ENCODE peak calls at places on chromosomes 5 and 9, in seven cellular contexts. X is sigmoid colon; V is SJSA1; Q is activated CD4-positive, alpha-beta T cell treated with anti-CD3 and anti-CD28 coated beads, Interleukin-2, amount 10 ng/mL, durations not matched to agents 24 days and 14 days; D is HT1080; B is endothelial cell; R is LoVo. L is an unnamed sample.

GRCh38 chr5:163509288-163510040 is 4.0 kb downstream of the MAT2B start:
- DNase-seq in X (no peak), V (no peak), Q (no peak), D (no peak), B (no peak), R (peak), L (peak)

GRCh38 chr9:27355166-27355565 is 58.2 kb upstream of the EQTN start:
- DNase-seq in X (no peak), V (no peak), Q (no peak), D (no peak), B (no peak), R (no peak), L (no peak)

GRCh38 chr5:32961066-32961429 is 249.9 kb downstream of the NPR3 start:
- DNase-seq in X (no peak), V (no peak), Q (no peak), D (no peak), B (no peak), R (no peak), L (no peak)

GRCh38 chr9:132768932-132769894 is 98.9 kb downstream of the GTF3C4 start:
- DNase-seq in X (peak), V (no peak), Q (peak), D (peak), B (peak), R (peak), L (peak)

GRCh38 chr5:111077678-111078077 is 6.2 kb downstream of the TSLP start:
- DNase-seq in X (no peak), V (no peak), Q (no peak), D (no peak), B (no peak), R (no peak), L (no peak)

GRCh38 chr9:115694014-115694413 is 459.6 kb upstream of the PAPPA start:
- DNase-seq in X (no peak), V (no peak), Q (no peak), D (peak), B (peak), R (no peak), L (peak)

GRCh38 chr5:34487202-34487879 is 168.8 kb upstream of the RAI14 start:
- DNase-seq in X (no peak), V (no peak), Q (no peak), D (peak), B (no peak), R (no peak), L (peak)

GRCh38 chr5:5751496-5751895 is 329.0 kb downstream of the ICE1 start:
- DNase-seq in X (no peak), V (no peak), Q (no peak), D (no peak), B (no peak), R (no peak), L (no peak)

GRCh38 chr5:65034029-65034781 is 265.5 kb downstream of the CWC27 start:
- DNase-seq in X (no peak), V (no peak), Q (peak), D (no peak), B (no peak), R (no peak), L (no peak)

GRCh38 chr5:158718738-158719505 is 380.8 kb downstream of the EBF1 start:
- DNase-seq in X (no peak), V (no peak), Q (no peak), D (no peak), B (no peak), R (no peak), L (no peak)

GRCh38 chr9:136093331-136093986 is 1.6 kb downstream of the NACC2 start:
- DNase-seq in X (no peak), V (no peak), Q (no peak), D (no peak), B (no peak), R (peak), L (peak)

GRCh38 chr5:169637085-169637855 is at the start of gene DOCK2:
- DNase-seq in X (peak), V (peak), Q (peak), D (no peak), B (peak), R (no peak), L (no peak)

GRCh38 chr9:26012797-26013594 is 334.8 kb upstream of the TUSC1 start:
- DNase-seq in X (no peak), V (no peak), Q (no peak), D (peak), B (no peak), R (no peak), L (no peak)

GRCh38 chr5:2532809-2533208 is 218.7 kb downstream of the IRX2 start:
- DNase-seq in X (no peak), V (peak), Q (no peak), D (no peak), B (no peak), R (no peak), L (no peak)

GRCh38 chr5:131694926-131695325 is 59.9 kb upstream of the RAPGEF6 start:
- DNase-seq in X (no peak), V (no peak), Q (no peak), D (no peak), B (no peak), R (no peak), L (no peak)

GRCh38 chr5:60805470-60805869 is 38.6 kb downstream of the ELOVL7 start:
- DNase-seq in X (no peak), V (no peak), Q (no peak), D (peak), B (no peak), R (peak), L (no peak)

GRCh38 chr9:106892632-106893031 is 29.7 kb downstream of the ZNF462 start:
- DNase-seq in X (peak), V (peak), Q (no peak), D (peak), B (no peak), R (peak), L (peak)

GRCh38 chr5:81766611-81767010 is 15.7 kb upstream of the SSBP2 start:
- DNase-seq in X (no peak), V (no peak), Q (peak), D (no peak), B (no peak), R (no peak), L (no peak)

GRCh38 chr9:35603506-35603985 is 1.5 kb upstream of the TESK1 start:
- DNase-seq in X (peak), V (no peak), Q (no peak), D (no peak), B (no peak), R (no peak), L (peak)

GRCh38 chr5:172766287-172767104 is 4.5 kb downstream of the DUSP1 start:
- DNase-seq in X (peak), V (no peak), Q (peak), D (peak), B (no peak), R (no peak), L (peak)

GRCh38 chr9:112112519-112112918 is 62.6 kb downstream of the SUSD1 start:
- DNase-seq in X (no peak), V (peak), Q (no peak), D (peak), B (no peak), R (peak), L (no peak)

GRCh38 chr5:93579561-93580386 is 1.2 kb downstream of the NR2F1-AS1 start:
- DNase-seq in X (peak), V (no peak), Q (peak), D (no peak), B (no peak), R (no peak), L (no peak)

GRCh38 chr5:173825215-173825865 is 62.8 kb upstream of the CPEB4 start:
- DNase-seq in X (no peak), V (no peak), Q (no peak), D (no peak), B (no peak), R (no peak), L (peak)

GRCh38 chr5:64594601-64595518 is 89.0 kb downstream of the RGS7BP start:
- DNase-seq in X (no peak), V (no peak), Q (no peak), D (no peak), B (peak), R (no peak), L (peak)

GRCh38 chr9:68627104-68627503 is 77.9 kb upstream of the PIP5K1B start:
- DNase-seq in X (no peak), V (no peak), Q (no peak), D (no peak), B (no peak), R (no peak), L (no peak)

L was measured in hepatocyte.